ENCODE peak calls at places on chromosomes 1 and 21, in four cellular contexts. C is endothelial cell, X is uterus, K is mucosa of descending colon. V is an unnamed sample.

GRCh38 chr1:226627924-226628623 is 79.5 kb downstream of the STUM start:
- DNase-seq in C (no peak), X (no peak), K (no peak), V (no peak)

GRCh38 chr1:97797403-97798183 is 123.2 kb downstream of the DPYD start:
- DNase-seq in C (no peak), X (peak; percentile 26), K (no peak), V (peak; percentile 33)

GRCh38 chr1:116711061-116711582 is 43.1 kb upstream of the CD2 start:
- DNase-seq in C (no peak), X (no peak), K (no peak), V (no peak)

GRCh38 chr1:204584699-204585372 is 68.6 kb downstream of the MDM4 start:
- DNase-seq in C (no peak), X (no peak), K (peak; percentile 56), V (no peak)

GRCh38 chr1:119739150-119739549 is 27.4 kb downstream of the PHGDH start:
- DNase-seq in C (no peak), X (no peak), K (no peak), V (no peak)

GRCh38 chr1:152654110-152654509 is 9.1 kb upstream of the LCE2D start:
- DNase-seq in C (peak; percentile 82), X (no peak), K (no peak), V (no peak)

GRCh38 chr21:26806734-26807372 is 38.4 kb downstream of the ADAMTS1 start:
- DNase-seq in C (no peak), X (no peak), K (no peak), V (no peak)

GRCh38 chr1:88609051-88609450 is 75.0 kb upstream of the PKN2 start:
- DNase-seq in C (no peak), X (no peak), K (no peak), V (no peak)

GRCh38 chr21:33152228-33153130 is 77.3 kb upstream of the IFNAR2 start:
- DNase-seq in C (no peak), X (no peak), K (no peak), V (no peak)

GRCh38 chr1:22141948-22142314 is 966 bp downstream of the WNT4 start:
- DNase-seq in C (no peak), X (no peak), K (no peak), V (no peak)

GRCh38 chr1:22143586-22144033 is 713 bp upstream of the WNT4 start:
- DNase-seq in C (no peak), X (no peak), K (no peak), V (no peak)

GRCh38 chr1:22141493-22141892 is 1.4 kb downstream of the WNT4 start:
- DNase-seq in C (no peak), X (no peak), K (no peak), V (no peak)

GRCh38 chr1:22142315-22143064 is 407 bp downstream of the WNT4 start:
- DNase-seq in C (peak; percentile 31), X (no peak), K (no peak), V (no peak)

DNA sequence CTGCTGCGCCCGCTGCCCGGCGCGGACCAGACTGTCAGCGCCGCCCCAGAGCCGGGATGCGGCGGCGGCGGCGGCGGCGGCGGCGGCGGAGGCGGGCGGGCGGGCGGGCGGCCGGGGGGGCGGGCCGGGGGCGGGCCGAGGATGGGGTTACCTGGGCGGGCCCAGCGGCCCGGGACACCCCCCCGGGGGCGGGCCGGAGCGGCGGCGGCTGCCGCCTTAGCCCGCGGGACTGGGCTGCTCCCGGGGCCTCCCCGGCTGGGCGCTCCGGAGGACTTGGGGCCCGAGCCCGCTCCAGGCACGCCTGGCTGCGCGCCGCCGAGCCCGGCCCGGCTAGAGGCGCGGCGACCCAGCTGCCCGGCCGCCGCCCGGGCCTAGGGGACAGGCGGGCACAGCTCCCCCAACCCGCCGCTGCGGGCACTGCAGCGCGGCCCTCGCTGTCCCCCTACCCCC is at the start of gene WNT4:
- DNase-seq in C (peak; percentile 34), X (no peak), K (no peak), V (no peak)
- TF ChIP-seq CTCF in C (peak; percentile 35), X (no peak), K (no peak), V (no peak)

GRCh38 chr1:197159461-197159860 is 13.0 kb upstream of the ASPM start:
- DNase-seq in C (no peak), X (no peak), K (no peak), V (no peak)

GRCh38 chr1:197151185-197151584 is 4.7 kb upstream of the ASPM start:
- DNase-seq in C (no peak), X (no peak), K (no peak), V (no peak)

GRCh38 chr1:197152662-197153061 is 6.2 kb upstream of the ASPM start:
- DNase-seq in C (no peak), X (no peak), K (no peak), V (no peak)

GRCh38 chr1:197156692-197157091 is 10.2 kb upstream of the ASPM start:
- DNase-seq in C (no peak), X (no peak), K (no peak), V (no peak)
- TF ChIP-seq CTCF in C (no peak), X (no peak), K (no peak), V (no peak)

GRCh38 chr1:163874070-163874469 is 552.3 kb downstream of the NUF2 start:
- DNase-seq in C (no peak), X (no peak), K (no peak), V (no peak)
- TF ChIP-seq CTCF in C (peak; percentile 61), X (no peak), K (no peak), V (no peak)

GRCh38 chr1:110239491-110240430 is 29.6 kb downstream of the KCNC4 start:
- DNase-seq in C (no peak), X (no peak), K (no peak), V (no peak)
- TF ChIP-seq CTCF in C (no peak), X (no peak), K (no peak), V (no peak)

GRCh38 chr21:30515681-30516080 is 13.7 kb upstream of the KRTAP19-5 start:
- DNase-seq in C (no peak), X (no peak), K (no peak), V (no peak)

DNA sequence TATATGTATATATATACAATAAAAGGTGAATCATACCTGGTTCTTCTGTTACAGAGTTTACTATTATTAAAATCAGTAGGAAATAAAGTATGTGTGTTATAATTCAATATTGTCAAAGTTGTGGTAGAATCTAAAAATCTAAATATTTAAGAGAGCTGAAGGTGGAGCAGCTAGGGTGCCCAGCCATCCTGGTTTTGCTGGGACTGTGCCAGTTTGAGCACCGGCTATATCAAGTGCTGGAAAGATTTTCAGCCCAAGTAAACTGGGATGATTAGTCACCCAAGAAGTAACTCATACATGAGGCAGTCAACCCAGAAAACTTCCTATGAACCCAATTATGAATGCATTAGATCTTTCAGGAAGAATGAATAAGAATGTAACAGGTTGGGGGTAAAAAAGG is 16.9 kb upstream of the KRTAP19-5 start:
- DNase-seq in C (no peak), X (no peak), K (no peak), V (no peak)
- TF ChIP-seq CTCF in C (no peak), X (no peak), K (no peak), V (no peak)

GRCh38 chr1:3857791-3858129 is 484 bp downstream of the DFFB start:
- DNase-seq in C (no peak), X (no peak), K (no peak), V (no peak)

GRCh38 chr1:3863231-3863935 is 6.1 kb downstream of the DFFB start:
- DNase-seq in C (no peak), X (no peak), K (no peak), V (no peak)

GRCh38 chr1:3856923-3857790 is at the start of the genes CEP104 and DFFB:
- DNase-seq in C (peak; percentile 94), X (peak; percentile 83), K (peak; percentile 98), V (peak; percentile 83)

GRCh38 chr1:3852711-3853498 is 4.1 kb downstream of the CEP104 start:
- DNase-seq in C (no peak), X (no peak), K (no peak), V (no peak)

DNA sequence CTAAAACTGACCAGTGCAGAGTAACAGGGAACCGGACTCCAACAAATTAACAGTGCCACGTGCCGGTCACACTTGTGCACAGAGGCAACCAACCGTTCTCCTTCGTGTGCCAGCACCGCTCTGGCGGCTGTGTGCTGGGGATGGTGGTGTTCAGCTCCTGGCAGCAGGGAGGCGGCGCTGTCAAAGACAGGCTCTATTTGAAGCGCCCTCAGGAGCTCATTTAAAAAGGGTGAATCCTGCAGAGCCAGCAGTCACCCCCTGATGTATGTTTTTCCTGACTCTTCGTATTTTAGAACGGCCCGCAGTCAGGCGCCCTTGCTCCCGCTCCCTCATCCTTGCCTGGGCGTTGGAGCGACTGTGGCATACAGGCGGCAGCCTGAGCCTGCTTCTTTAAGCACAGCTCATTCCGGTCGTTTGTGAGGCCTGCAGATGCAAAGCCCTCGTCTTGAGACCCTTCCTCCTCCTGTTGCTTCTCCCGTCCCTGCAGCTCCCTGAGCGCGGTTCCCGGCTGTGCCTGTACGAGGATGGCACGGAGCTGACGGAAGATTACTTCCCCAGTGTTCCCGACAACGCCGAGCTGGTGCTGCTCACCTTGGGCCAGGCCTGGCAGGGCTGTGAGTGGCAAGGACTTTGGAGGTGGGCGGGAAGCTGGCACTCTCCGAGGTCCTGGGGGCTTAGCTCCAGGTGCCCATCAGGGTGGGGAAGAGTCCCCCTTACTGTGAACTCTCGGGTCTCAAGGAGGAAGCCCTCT is 1.1 kb downstream of the DFFB start:
- DNase-seq in C (peak; percentile 18), X (no peak), K (no peak), V (no peak)
- TF ChIP-seq CTCF in C (no peak), X (no peak), K (no peak), V (no peak)

DNA sequence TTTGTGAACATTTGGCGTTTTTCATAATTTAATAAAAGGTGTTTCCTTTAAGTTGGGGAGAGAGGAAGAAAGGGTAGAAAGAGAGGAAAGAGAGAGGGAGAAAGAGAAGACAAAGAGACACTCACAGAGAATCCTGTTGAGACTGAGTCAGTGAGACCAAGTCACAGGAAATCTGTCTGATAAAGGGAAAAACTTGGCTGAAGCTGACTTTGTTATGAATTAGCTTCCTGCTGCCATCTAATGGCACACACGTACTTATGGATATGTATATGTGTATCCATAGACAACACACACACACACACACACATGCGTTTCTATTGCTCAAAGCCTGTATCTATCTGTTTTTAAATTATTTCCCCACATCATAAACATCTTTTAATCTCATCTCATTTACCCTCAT is 42.5 kb upstream of the DISC1 start:
- DNase-seq in C (no peak), X (no peak), K (no peak), V (no peak)
- TF ChIP-seq CTCF in C (no peak), X (no peak), K (no peak), V (no peak)

V was measured in heart left ventricle.